ENCODE peak calls at places on chromosomes 4 and X, in five cellular contexts. C, V, N, J and I are unnamed samples.

GRCh38 chrX:93120805-93121204 is 552.6 kb downstream of the NAP1L3 start:
- DNase-seq in C (no peak), J (no peak), N (no peak), V (no peak), I (no peak)

GRCh38 chr4:85126991-85127591 is 160.6 kb upstream of the WDFY3 start:
- DNase-seq in N (no peak), V (no peak), J (no peak), C (no peak), I (no peak)

GRCh38 chrX:27391601-27392000 is 71.5 kb downstream of the PPP4R3C start:
- DNase-seq in C (no peak), N (no peak), J (no peak), V (no peak), I (no peak)

GRCh38 chr4:158940276-158940675 is 162.6 kb upstream of the RAPGEF2 start:
- DNase-seq in C (no peak), J (no peak), V (no peak), N (no peak), I (no peak)

GRCh38 chr4:26992657-26993361 is 132.2 kb downstream of the STIM2 start:
- DNase-seq in J (no peak), C (no peak), N (peak), V (no peak), I (no peak)

GRCh38 chr4:8641931-8642650 is 49.5 kb downstream of the CPZ start:
- DNase-seq in C (no peak), J (no peak), V (no peak), N (no peak), I (no peak)

GRCh38 chrX:276588-277171 is 4.5 kb upstream of the PLCXD1 start:
- DNase-seq in N (peak), C (no peak), J (no peak), V (no peak), I (no peak)

GRCh38 chrX:129600981-129601424 is 53.8 kb downstream of the APLN start:
- DNase-seq in J (peak), N (peak), C (no peak), V (peak), I (no peak)

GRCh38 chrX:43741843-43742573 is 85.9 kb downstream of the MAOA start:
- DNase-seq in V (no peak), C (no peak), J (no peak), N (no peak), I (no peak)

GRCh38 chrX:24692305-24692704 is 1.4 kb upstream of the POLA1 start:
- DNase-seq in J (no peak), V (no peak), N (no peak), C (no peak), I (no peak)